ENCODE peak calls at places on chromosomes 5 and 9, in six cellular contexts. T is H9, R is IMR-90, W is mesenchymal stem cell, E is H1, B is trophoblast cell. Q is an unnamed sample.

GRCh38 chr9:93532121-93532520 is 44.3 kb upstream of the PHF2 start:
- DNase-seq in T (no peak), R (no peak), W (no peak), E (no peak), B (no peak), Q (no peak)

GRCh38 chr9:126113756-126114408 is 212.7 kb upstream of the MVB12B start:
- DNase-seq in T (peak), R (no peak), W (no peak), E (peak), B (no peak), Q (no peak)

GRCh38 chr9:13386935-13387667 is 107.6 kb upstream of the MPDZ start:
- DNase-seq in T (no peak), R (peak), W (peak), E (no peak), B (no peak), Q (no peak)

GRCh38 chr9:76817489-76817888 is 53.3 kb downstream of the PCA3 start:
- DNase-seq in T (no peak), R (peak), W (peak), E (no peak), B (peak), Q (no peak)

GRCh38 chr9:121633144-121633714 is 18.2 kb upstream of the DAB2IP start:
- DNase-seq in T (no peak), R (no peak), W (no peak), E (no peak), B (no peak), Q (no peak)

GRCh38 chr9:35500130-35500748 is 10.3 kb downstream of the RUSC2 start:
- DNase-seq in T (no peak), R (no peak), W (no peak), E (no peak), B (no peak), Q (no peak)

GRCh38 chr5:168971100-168971499 is 329.8 kb downstream of the SLIT3 start:
- DNase-seq in T (no peak), R (no peak), W (no peak), E (no peak), B (peak), Q (no peak)

GRCh38 chr5:94503677-94504076 is 114.7 kb downstream of the KIAA0825 start:
- DNase-seq in T (no peak), R (no peak), W (no peak), E (no peak), B (no peak), Q (no peak)

GRCh38 chr5:65482280-65482726 is 583 bp upstream of the ADAMTS6 start:
- DNase-seq in T (no peak), R (peak), W (peak), E (no peak), B (peak), Q (no peak)

GRCh38 chr9:82031538-82032280 is 43.1 kb downstream of the SPATA31D1 start:
- DNase-seq in T (no peak), R (peak), W (peak), E (no peak), B (peak), Q (no peak)

GRCh38 chr5:41193462-41194166 is 19.7 kb downstream of the C6 start:
- DNase-seq in T (no peak), R (peak), W (no peak), E (no peak), B (peak), Q (no peak)

GRCh38 chr5:117255211-117256032 is 680.8 kb upstream of the SEMA6A start:
- DNase-seq in T (no peak), R (no peak), W (no peak), E (no peak), B (no peak), Q (no peak)

DNA sequence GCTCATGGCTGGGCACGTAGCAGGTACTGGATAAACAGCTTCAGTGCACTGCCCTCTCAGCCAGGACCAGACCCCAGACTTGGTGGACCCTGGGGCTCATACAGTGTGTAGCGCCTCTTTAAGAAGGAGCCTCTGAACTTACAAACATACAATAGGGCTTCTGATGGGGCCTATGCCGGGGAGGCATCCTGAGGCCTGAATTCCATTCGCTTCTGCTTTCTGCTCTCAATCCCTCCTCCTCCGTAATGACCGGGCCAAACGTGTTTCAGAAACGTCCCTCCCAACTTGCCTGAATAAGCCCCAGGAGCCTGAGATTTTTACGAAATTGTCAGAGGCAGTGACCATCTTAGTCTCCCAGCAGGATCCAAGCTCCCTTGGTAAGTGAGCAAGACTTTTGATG is 128.1 kb upstream of the BOD1 start:
- DNase-seq in T (no peak), R (no peak), W (no peak), E (no peak), B (peak), Q (no peak)
- H2BK5ac ChIP-seq in T (no peak), R (no peak), W (no peak), E (peak), B (no peak), Q (peak)

GRCh38 chr5:139667730-139668063 is 19.5 kb downstream of the CXXC5 start:
- DNase-seq in T (no peak), R (peak), W (peak), E (no peak), B (no peak), Q (no peak)
- H3K14ac ChIP-seq in T (no peak), R (peak), W (no peak), E (no peak), B (no peak), Q (no peak)

GRCh38 chr9:134942421-134943119 is 24.9 kb upstream of the FCN1 start:
- DNase-seq in T (no peak), R (no peak), W (no peak), E (no peak), B (no peak), Q (no peak)
- H4K8ac ChIP-seq in T (no peak), R (no peak), W (no peak), E (peak), B (no peak), Q (no peak)

DNA sequence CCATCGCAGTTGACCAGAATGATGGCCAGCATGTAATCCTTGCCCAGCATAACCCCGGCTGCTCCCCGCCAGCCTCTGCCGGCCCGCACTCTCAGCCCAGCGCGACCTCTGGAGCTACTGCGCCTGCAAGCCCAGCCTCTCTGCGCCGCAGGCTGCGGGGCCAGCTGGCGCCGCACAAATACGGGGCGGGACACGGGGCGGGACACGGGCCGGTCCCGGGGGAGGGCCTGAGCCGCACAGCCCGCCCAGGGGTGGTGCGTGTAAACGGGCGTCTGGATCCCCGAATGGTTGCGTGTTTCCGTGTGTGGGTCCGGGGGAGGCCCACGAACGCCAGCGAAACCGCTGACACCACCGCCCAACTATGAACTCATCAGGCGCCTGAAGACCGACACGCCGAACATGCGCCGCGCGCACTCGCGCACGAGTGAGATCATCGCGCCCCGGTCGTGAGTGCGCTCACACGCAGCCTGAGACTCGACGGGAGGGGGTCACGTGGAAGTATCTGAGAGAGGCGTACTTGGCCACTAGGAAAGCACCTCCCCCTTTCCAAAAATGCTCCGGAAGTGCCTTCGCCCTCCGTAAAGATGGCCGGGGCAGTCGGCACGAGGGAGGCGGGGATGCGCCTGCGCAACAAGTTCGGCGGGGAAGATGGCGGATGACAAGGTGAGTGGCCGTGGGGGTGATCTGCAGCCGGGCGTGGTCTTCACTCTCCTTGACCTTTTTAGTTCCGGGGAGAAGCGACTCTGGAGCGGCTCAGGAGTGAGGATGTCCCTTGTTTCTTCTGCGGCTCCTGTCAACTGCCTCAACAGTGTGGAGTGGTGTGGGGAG is at the start of the genes APBB3 and SLC35A4:
- DNase-seq in T (peak), R (peak), W (peak), E (peak), B (peak), Q (peak)
- H2BK5ac ChIP-seq in T (no peak), R (peak), W (no peak), E (peak), B (peak), Q (peak)

DNA sequence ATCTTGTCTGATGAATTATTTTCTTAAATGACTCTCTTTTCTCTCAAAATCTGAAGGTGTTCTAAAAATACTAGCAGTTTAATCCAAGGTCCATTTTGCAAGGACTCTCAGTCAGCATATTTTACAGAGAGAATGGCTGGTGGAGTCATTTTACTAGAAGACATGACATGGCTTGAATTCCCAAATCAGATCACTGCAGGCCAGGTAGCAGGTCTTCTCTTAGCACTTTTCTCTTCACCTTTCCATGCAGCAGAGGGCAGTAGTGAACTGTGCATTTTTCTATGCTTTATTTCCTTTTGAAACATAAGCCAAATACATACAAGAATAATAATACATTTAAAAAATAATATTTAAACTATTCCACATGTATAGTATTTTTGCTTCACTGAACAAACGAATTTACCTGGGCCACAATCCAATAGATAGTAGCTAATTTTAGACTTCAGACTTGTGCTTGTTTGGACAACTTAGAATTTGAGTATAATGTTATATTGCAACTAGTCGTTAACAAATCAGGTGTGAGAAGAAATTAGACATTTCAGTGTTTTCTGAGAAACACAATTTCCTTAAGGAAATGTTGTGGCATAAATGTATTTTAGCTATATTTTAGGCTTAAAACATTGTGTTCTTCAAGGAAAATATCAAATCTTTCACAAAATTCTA is 289.4 kb upstream of the DAB2 start:
- DNase-seq in T (peak), R (peak), W (peak), E (no peak), B (peak), Q (peak)
- H3K14ac ChIP-seq in T (no peak), R (no peak), W (no peak), E (no peak), B (no peak), Q (no peak)